ENCODE peak calls at places on chromosomes 5 and 9, in four cellular contexts. V is stimulated activated CD4-positive, alpha-beta T cell treated with anti-CD3 and anti-CD28 coated beads, TNF-alpha, amount 100 ng/mL, for 24 hours; Q is fibroblast of gingiva; Y is coronary artery. Z is an unnamed sample.

GRCh38 chr9:110650991-110651411 is 17.6 kb upstream of the MUSK start:
- DNase-seq in Y (no peak), V (no peak), Q (peak), Z (peak)

GRCh38 chr9:72856985-72857631 is 95.7 kb downstream of the ALDH1A1 start:
- DNase-seq in Y (no peak), Q (peak), V (no peak), Z (peak)

GRCh38 chr9:123339666-123340414 is 16.2 kb upstream of the CRB2 start:
- DNase-seq in Y (no peak), Q (no peak), V (peak), Z (no peak)

GRCh38 chr5:43129161-43129560 is 8.4 kb downstream of the ZNF131 start:
- DNase-seq in Y (no peak), Q (no peak), V (no peak), Z (no peak)

GRCh38 chr5:28927559-28928326 is 1889.4 kb upstream of the CDH9 start:
- DNase-seq in V (no peak), Q (no peak), Y (no peak), Z (no peak)

GRCh38 chr5:177501874-177502678 is 4.7 kb upstream of the PDLIM7 start:
- DNase-seq in Y (no peak), Q (no peak), V (no peak), Z (no peak)

GRCh38 chr5:31407921-31408714 is 123.8 kb downstream of the DROSHA start:
- DNase-seq in Q (peak), Y (no peak), V (no peak), Z (peak)

GRCh38 chr5:127561254-127561653 is 43.8 kb downstream of the PRRC1 start:
- DNase-seq in V (no peak), Q (peak), Y (no peak), Z (peak)

GRCh38 chr9:16704096-16704488 is 166.4 kb downstream of the BNC2 start:
- DNase-seq in Q (no peak), Y (no peak), V (no peak), Z (no peak)

GRCh38 chr5:1752881-1753280 is 46.8 kb downstream of the MRPL36 start:
- DNase-seq in Y (peak), V (no peak), Q (no peak), Z (no peak)

GRCh38 chr5:42799668-42800114 is 12.0 kb downstream of the SELENOP start:
- DNase-seq in V (no peak), Q (no peak), Y (no peak), Z (no peak)

Z was measured in AG10803.